ENCODE peak calls at places on chromosomes 6 and 20, in seven cellular contexts. S is stomach; B is NCI-H1092 treated with DMSO at 0.1 percent for 48 hours; Y is mesendoderm; P is esophagus squamous epithelium; D is activated CD4-positive, alpha-beta T cell treated with anti-CD3 and anti-CD28 coated beads, Interleukin-2, amount 50 U/mL, for 1 hour; T is ACHN. N is an unnamed sample.

GRCh38 chr6:364609-365540 is 26.7 kb upstream of the IRF4 start:
- DNase-seq in S (no peak), B (no peak), Y (no peak), P (no peak), D (no peak), T (peak; percentile 44), N (no peak)

GRCh38 chr6:31300797-31301196 is 28.9 kb upstream of the HLA-C start:
- DNase-seq in S (no peak), B (no peak), Y (no peak), P (no peak), D (no peak), T (no peak), N (no peak)

GRCh38 chr6:46788791-46789190 is 4.4 kb upstream of the MEP1A start:
- DNase-seq in S (no peak), B (no peak), Y (no peak), P (no peak), D (no peak), T (no peak), N (no peak)

GRCh38 chr6:68572525-68572924 is 62.6 kb upstream of the ADGRB3 start:
- DNase-seq in S (no peak), B (peak; percentile 46), Y (peak; percentile 88), P (no peak), D (no peak), T (peak; percentile 46), N (peak; percentile 13)

GRCh38 chr6:3869632-3870527 is 20.7 kb downstream of the FAM50B start:
- DNase-seq in S (peak; percentile 65), B (no peak), Y (no peak), P (no peak), D (no peak), T (peak; percentile 72), N (peak; percentile 61)

GRCh38 chr6:22551280-22551679 is 18.1 kb upstream of the HDGFL1 start:
- DNase-seq in S (no peak), B (no peak), Y (no peak), P (no peak), D (no peak), T (no peak), N (no peak)

GRCh38 chr20:10761786-10762185 is 88.0 kb upstream of the JAG1 start:
- DNase-seq in S (no peak), B (no peak), Y (no peak), P (no peak), D (no peak), T (no peak), N (peak; percentile 32)

GRCh38 chr6:158797331-158798202 is 21.6 kb downstream of the EZR start:
- DNase-seq in S (peak; percentile 24), B (no peak), Y (no peak), P (no peak), D (no peak), T (no peak), N (no peak)

GRCh38 chr20:38985603-38986170 is 23.5 kb downstream of the DHX35 start:
- DNase-seq in S (no peak), B (no peak), Y (no peak), P (no peak), D (no peak), T (peak; percentile 32), N (peak; percentile 65)

GRCh38 chr6:47041741-47042140 is 391 bp downstream of the ADGRF1 start:
- DNase-seq in S (no peak), B (no peak), Y (no peak), P (no peak), D (no peak), T (no peak), N (no peak)

GRCh38 chr6:140319209-140319608 is 944.8 kb upstream of the CITED2 start:
- DNase-seq in S (no peak), B (no peak), Y (no peak), P (no peak), D (no peak), T (peak; percentile 42), N (peak; percentile 13)

GRCh38 chr6:1082040-1082935 is 229.6 kb upstream of the FOXQ1 start:
- DNase-seq in S (no peak), B (no peak), Y (no peak), P (no peak), D (no peak), T (peak; percentile 16), N (peak; percentile 82)

GRCh38 chr6:39301606-39302005 is 12.6 kb downstream of the KCNK17 start:
- DNase-seq in S (no peak), B (no peak), Y (peak; percentile 81), P (no peak), D (no peak), T (no peak), N (no peak)

GRCh38 chr20:44176833-44177533 is 10.0 kb downstream of the JPH2 start:
- DNase-seq in S (peak; percentile 48), B (no peak), Y (peak; percentile 65), P (no peak), D (no peak), T (no peak), N (no peak)

GRCh38 chr6:27547157-27548075 is 74.5 kb upstream of the ZNF184 start:
- DNase-seq in S (no peak), B (no peak), Y (peak; percentile 87), P (no peak), D (no peak), T (peak; percentile 74), N (peak; percentile 76)

GRCh38 chr6:122609881-122610689 is at the start of gene PKIB:
- DNase-seq in S (peak; percentile 90), B (peak; percentile 88), Y (peak; percentile 90), P (no peak), D (peak; percentile 35), T (peak; percentile 77), N (peak; percentile 24)

N was measured in RCC 7860.